ENCODE peak calls at places on chromosome 17, in four cellular contexts. One of them, this sample, is unnamed.

GRCh38 chr17:263773-264172 is 82.3 kb upstream of the DOC2B start:
- DNase-seq in A549: no peak
- DNase-seq in CD8-positive, alpha-beta memory T cell: no peak
- DNase-seq in CD8-positive, alpha-beta T cell: no peak
- DNase-seq in this sample: no peak

GRCh38 chr17:79824893-79825579 is 14.2 kb downstream of the CBX4 start:
- DNase-seq in A549: no peak
- DNase-seq in CD8-positive, alpha-beta memory T cell: no peak
- DNase-seq in CD8-positive, alpha-beta T cell: no peak
- DNase-seq in this sample: no peak

GRCh38 chr17:32609085-32609484 is 122.3 kb downstream of the CDK5R1 start:
- DNase-seq in A549: no peak
- DNase-seq in CD8-positive, alpha-beta memory T cell: peak; percentile 51
- DNase-seq in CD8-positive, alpha-beta T cell: peak; percentile 84
- DNase-seq in this sample: peak; percentile 63

GRCh38 chr17:63506627-63507026 is 16.5 kb upstream of the KCNH6 start:
- DNase-seq in A549: no peak
- DNase-seq in CD8-positive, alpha-beta memory T cell: no peak
- DNase-seq in CD8-positive, alpha-beta T cell: no peak
- DNase-seq in this sample: no peak

GRCh38 chr17:79977711-79978544 is 57.7 kb downstream of the TBC1D16 start:
- DNase-seq in A549: no peak
- DNase-seq in CD8-positive, alpha-beta memory T cell: no peak
- DNase-seq in CD8-positive, alpha-beta T cell: no peak
- DNase-seq in this sample: no peak

GRCh38 chr17:73595068-73595865 is 49.0 kb downstream of the SDK2 start:
- DNase-seq in A549: peak; percentile 72
- DNase-seq in CD8-positive, alpha-beta memory T cell: no peak
- DNase-seq in CD8-positive, alpha-beta T cell: peak; percentile 70
- DNase-seq in this sample: no peak

GRCh38 chr17:61405047-61405685 is 5.5 kb downstream of the TBX2 start:
- DNase-seq in A549: no peak
- DNase-seq in CD8-positive, alpha-beta memory T cell: no peak
- DNase-seq in CD8-positive, alpha-beta T cell: no peak
- DNase-seq in this sample: no peak

GRCh38 chr17:80930335-80931040 is 61.2 kb upstream of the CHMP6 start:
- DNase-seq in A549: no peak
- DNase-seq in CD8-positive, alpha-beta memory T cell: no peak
- DNase-seq in CD8-positive, alpha-beta T cell: no peak
- DNase-seq in this sample: no peak

GRCh38 chr17:51046527-51047384 is 73.9 kb downstream of the SPAG9 start:
- DNase-seq in A549: no peak
- DNase-seq in CD8-positive, alpha-beta memory T cell: no peak
- DNase-seq in CD8-positive, alpha-beta T cell: no peak
- DNase-seq in this sample: no peak

DNA sequence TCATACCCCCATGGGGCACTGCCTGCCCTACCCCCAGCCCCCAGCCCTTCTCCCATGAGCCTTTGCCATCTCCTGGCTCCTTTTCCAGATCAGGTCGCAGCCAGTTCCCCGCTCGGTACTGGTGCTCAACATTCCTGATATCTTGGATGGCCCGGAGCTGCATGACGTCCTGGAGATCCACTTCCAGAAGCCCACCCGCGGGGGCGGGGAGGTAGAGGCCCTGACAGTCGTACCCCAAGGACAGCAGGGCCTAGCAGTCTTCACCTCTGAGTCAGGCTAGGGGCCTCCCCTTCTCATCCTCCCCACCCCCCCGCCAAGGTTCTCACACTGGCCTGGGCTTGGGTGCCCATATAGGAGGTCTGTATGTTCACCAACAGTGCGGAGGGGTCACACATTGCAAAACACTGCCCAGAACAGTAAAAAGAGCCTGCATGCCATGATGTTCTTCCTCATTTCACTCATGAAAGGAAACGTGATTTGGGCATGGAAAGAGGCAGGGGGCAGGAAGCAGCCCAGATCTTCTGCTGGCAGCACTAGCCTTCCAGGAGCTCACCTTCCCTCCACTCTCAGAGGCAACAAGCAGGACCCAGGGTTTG is 7.5 kb downstream of the IFI35 start:
- DNase-seq in A549: no peak
- DNase-seq in CD8-positive, alpha-beta memory T cell: no peak
- DNase-seq in CD8-positive, alpha-beta T cell: no peak
- DNase-seq in this sample: no peak
- H3K4me1 ChIP-seq in A549: peaks cover 13% of the 10 kb centered on the region
- H3K4me1 ChIP-seq in CD8-positive, alpha-beta memory T cell: no peaks in the 10 kb centered on the region
- H3K4me1 ChIP-seq in CD8-positive, alpha-beta T cell: no peaks in the 10 kb centered on the region
- H3K4me1 ChIP-seq in this sample: peaks cover 32% of the 10 kb centered on the region

GRCh38 chr17:77386502-77387192 is 245.9 kb downstream of the SEC14L1 start:
- DNase-seq in A549: no peak
- DNase-seq in CD8-positive, alpha-beta memory T cell: no peak
- DNase-seq in CD8-positive, alpha-beta T cell: no peak
- DNase-seq in this sample: no peak
- H3K4me1 ChIP-seq in A549: peaks cover 88% of the 10 kb centered on the region
- H3K4me1 ChIP-seq in CD8-positive, alpha-beta memory T cell: peaks cover 93% of the 10 kb centered on the region
- H3K4me1 ChIP-seq in CD8-positive, alpha-beta T cell: peaks cover 93% of the 10 kb centered on the region
- H3K4me1 ChIP-seq in this sample: no peaks in the 10 kb centered on the region

GRCh38 chr17:78263063-78263735 is 31.8 kb downstream of the TMEM235 start:
- DNase-seq in A549: no peak
- DNase-seq in CD8-positive, alpha-beta memory T cell: no peak
- DNase-seq in CD8-positive, alpha-beta T cell: no peak
- DNase-seq in this sample: no peak

GRCh38 chr17:78266231-78266631 is 34.8 kb downstream of the TMEM235 start:
- DNase-seq in A549: no peak
- DNase-seq in CD8-positive, alpha-beta memory T cell: no peak
- DNase-seq in CD8-positive, alpha-beta T cell: no peak
- DNase-seq in this sample: no peak

GRCh38 chr17:78266771-78267170 is 35.3 kb downstream of the TMEM235 start:
- DNase-seq in A549: no peak
- DNase-seq in CD8-positive, alpha-beta memory T cell: no peak
- DNase-seq in CD8-positive, alpha-beta T cell: no peak
- DNase-seq in this sample: no peak

GRCh38 chr17:78263736-78264340 is 32.4 kb downstream of the TMEM235 start:
- DNase-seq in A549: no peak
- DNase-seq in CD8-positive, alpha-beta memory T cell: no peak
- DNase-seq in CD8-positive, alpha-beta T cell: no peak
- DNase-seq in this sample: no peak

DNA sequence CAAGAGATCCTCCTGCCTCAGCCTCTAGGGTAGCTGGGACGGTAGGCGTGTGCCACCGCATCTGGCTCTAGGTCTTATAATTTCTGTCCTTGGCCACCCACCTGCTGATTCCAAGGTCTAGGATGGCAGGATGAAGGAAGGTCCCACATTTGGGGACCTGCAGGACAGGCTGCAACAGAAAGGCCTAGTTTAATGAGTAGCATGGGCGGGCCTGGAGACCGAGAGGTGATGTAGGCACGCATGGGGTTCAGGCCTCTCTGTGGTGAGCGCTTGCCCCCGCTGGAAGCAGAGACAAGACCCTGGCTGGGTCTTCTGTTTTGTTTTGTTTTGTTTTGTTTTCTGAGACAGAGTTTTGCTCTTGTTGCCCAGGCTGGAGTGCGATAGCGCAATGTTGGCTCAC is 33.7 kb downstream of the TMEM235 start:
- DNase-seq in A549: no peak
- DNase-seq in CD8-positive, alpha-beta memory T cell: no peak
- DNase-seq in CD8-positive, alpha-beta T cell: no peak
- DNase-seq in this sample: no peak
- H3K4me1 ChIP-seq in A549: peaks cover 25% of the 10 kb centered on the region
- H3K4me1 ChIP-seq in CD8-positive, alpha-beta memory T cell: peaks cover 41% of the 10 kb centered on the region
- H3K4me1 ChIP-seq in CD8-positive, alpha-beta T cell: peaks cover 21% of the 10 kb centered on the region
- H3K4me1 ChIP-seq in this sample: no peaks in the 10 kb centered on the region

GRCh38 chr17:19391432-19391831 is 4.4 kb upstream of the MFAP4 start:
- DNase-seq in A549: no peak
- DNase-seq in CD8-positive, alpha-beta memory T cell: no peak
- DNase-seq in CD8-positive, alpha-beta T cell: no peak
- DNase-seq in this sample: no peak

GRCh38 chr17:19388791-19389190 is 1.8 kb upstream of the MFAP4 start:
- DNase-seq in A549: no peak
- DNase-seq in CD8-positive, alpha-beta memory T cell: no peak
- DNase-seq in CD8-positive, alpha-beta T cell: no peak
- DNase-seq in this sample: no peak

GRCh38 chr17:19390951-19391350 is 4.0 kb upstream of the MFAP4 start:
- DNase-seq in A549: no peak
- DNase-seq in CD8-positive, alpha-beta memory T cell: no peak
- DNase-seq in CD8-positive, alpha-beta T cell: no peak
- DNase-seq in this sample: no peak

GRCh38 chr17:19387921-19388521 is 1.0 kb upstream of the MFAP4 start:
- DNase-seq in A549: no peak
- DNase-seq in CD8-positive, alpha-beta memory T cell: no peak
- DNase-seq in CD8-positive, alpha-beta T cell: no peak
- DNase-seq in this sample: peak; percentile 79

GRCh38 chr17:19389386-19389785 is 2.4 kb upstream of the MFAP4 start:
- DNase-seq in A549: no peak
- DNase-seq in CD8-positive, alpha-beta memory T cell: no peak
- DNase-seq in CD8-positive, alpha-beta T cell: no peak
- DNase-seq in this sample: no peak
- H3K4me1 ChIP-seq in A549: peaks cover 33% of the 10 kb centered on the region
- H3K4me1 ChIP-seq in CD8-positive, alpha-beta memory T cell: no peaks in the 10 kb centered on the region
- H3K4me1 ChIP-seq in CD8-positive, alpha-beta T cell: no peaks in the 10 kb centered on the region
- H3K4me1 ChIP-seq in this sample: peaks cover 15% of the 10 kb centered on the region

GRCh38 chr17:40076101-40076498 is 13.3 kb downstream of the THRA start:
- DNase-seq in A549: no peak
- DNase-seq in CD8-positive, alpha-beta memory T cell: no peak
- DNase-seq in CD8-positive, alpha-beta T cell: no peak
- DNase-seq in this sample: no peak
- H3K4me1 ChIP-seq in A549: peaks cover 52% of the 10 kb centered on the region
- H3K4me1 ChIP-seq in CD8-positive, alpha-beta memory T cell: peaks cover 31% of the 10 kb centered on the region
- H3K4me1 ChIP-seq in CD8-positive, alpha-beta T cell: peaks cover 42% of the 10 kb centered on the region
- H3K4me1 ChIP-seq in this sample: peaks cover 17% of the 10 kb centered on the region

DNA sequence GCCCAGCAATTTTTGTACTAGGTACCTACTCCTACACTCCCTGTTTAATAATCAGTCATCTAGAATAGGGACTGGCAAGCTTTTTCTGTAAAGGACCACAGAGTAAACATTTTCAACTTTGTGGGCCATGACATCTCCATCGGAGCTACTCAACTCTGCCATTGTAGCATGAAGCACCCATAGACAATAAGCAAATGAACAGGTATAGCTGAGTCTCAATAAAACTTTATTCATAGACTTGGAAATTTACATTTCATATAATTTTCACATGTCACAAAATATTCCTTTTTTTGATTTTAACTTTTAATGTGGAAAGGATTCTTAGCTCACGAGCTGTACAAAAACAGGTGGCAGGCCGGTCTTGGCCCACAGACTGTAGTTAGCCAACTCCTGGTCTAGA is 345.8 kb downstream of the SOX9 start:
- DNase-seq in A549: no peak
- DNase-seq in CD8-positive, alpha-beta memory T cell: no peak
- DNase-seq in CD8-positive, alpha-beta T cell: no peak
- DNase-seq in this sample: no peak
- H3K4me1 ChIP-seq in A549: peaks cover 97% of the 10 kb centered on the region
- H3K4me1 ChIP-seq in CD8-positive, alpha-beta memory T cell: no peaks in the 10 kb centered on the region
- H3K4me1 ChIP-seq in CD8-positive, alpha-beta T cell: no peaks in the 10 kb centered on the region
- H3K4me1 ChIP-seq in this sample: peaks cover 67% of the 10 kb centered on the region

GRCh38 chr17:17837966-17838962 is 1.5 kb upstream of the SREBF1 start:
- DNase-seq in A549: peak; percentile 77
- DNase-seq in CD8-positive, alpha-beta memory T cell: no peak
- DNase-seq in CD8-positive, alpha-beta T cell: no peak
- DNase-seq in this sample: peak; percentile 75

GRCh38 chr17:17837380-17837821 is 615 bp upstream of the SREBF1 start:
- DNase-seq in A549: peak; percentile 80
- DNase-seq in CD8-positive, alpha-beta memory T cell: no peak
- DNase-seq in CD8-positive, alpha-beta T cell: no peak
- DNase-seq in this sample: peak; percentile 62

GRCh38 chr17:17836250-17836817 is 452 bp downstream of the SREBF1 start:
- DNase-seq in A549: peak; percentile 96
- DNase-seq in CD8-positive, alpha-beta memory T cell: peak; percentile 98
- DNase-seq in CD8-positive, alpha-beta T cell: peak; percentile 97
- DNase-seq in this sample: peak; percentile 88

GRCh38 chr17:17835415-17836249 is 1.2 kb downstream of the SREBF1 start:
- DNase-seq in A549: no peak
- DNase-seq in CD8-positive, alpha-beta memory T cell: no peak
- DNase-seq in CD8-positive, alpha-beta T cell: no peak
- DNase-seq in this sample: no peak

GRCh38 chr17:17836818-17837379 is at the start of gene SREBF1:
- DNase-seq in A549: peak; percentile 87
- DNase-seq in CD8-positive, alpha-beta memory T cell: peak; percentile 66
- DNase-seq in CD8-positive, alpha-beta T cell: peak; percentile 64
- DNase-seq in this sample: peak; percentile 46
- H3K4me1 ChIP-seq in A549: peaks cover 82% of the 10 kb centered on the region
- H3K4me1 ChIP-seq in CD8-positive, alpha-beta memory T cell: peaks cover 65% of the 10 kb centered on the region
- H3K4me1 ChIP-seq in CD8-positive, alpha-beta T cell: peaks cover 77% of the 10 kb centered on the region
- H3K4me1 ChIP-seq in this sample: peaks cover 70% of the 10 kb centered on the region

This sample was measured in PC-9.